ENCODE peak calls at places on chromosome 12, in eight cellular contexts. One of them, this sample, is unnamed.

GRCh38 chr12:109899783-109900751 is at the start of gene TCHP:
- DNase-seq in stimulated activated CD4-positive, alpha-beta T cell treated with anti-CD3 and anti-CD28 coated beads, Interleukin-1b, Interleukin-23, amount 100 ng/mL, for 24 hours: peak
- DNase-seq in SJCRH30: peak
- DNase-seq in cardiac muscle cell: peak
- DNase-seq in NCI-H1694 treated with DMSO at 0.1 percent for 48 hours: peak
- DNase-seq in endothelial cell of umbilical vein: peak
- DNase-seq in germinal center: peak
- DNase-seq in MCF 10A: peak
- DNase-seq in this sample: peak

GRCh38 chr12:67366530-67367196 is 97.5 kb downstream of the CAND1 start:
- DNase-seq in cardiac muscle cell: peak
- DNase-seq in MCF 10A: no peak
- DNase-seq in stimulated activated CD4-positive, alpha-beta T cell treated with anti-CD3 and anti-CD28 coated beads, Interleukin-1b, Interleukin-23, amount 100 ng/mL, for 24 hours: no peak
- DNase-seq in endothelial cell of umbilical vein: no peak
- DNase-seq in NCI-H1694 treated with DMSO at 0.1 percent for 48 hours: no peak
- DNase-seq in germinal center: no peak
- DNase-seq in SJCRH30: peak
- DNase-seq in this sample: no peak

GRCh38 chr12:62581288-62582064 is 114.8 kb downstream of the MON2 start:
- DNase-seq in NCI-H1694 treated with DMSO at 0.1 percent for 48 hours: peak
- DNase-seq in germinal center: peak
- DNase-seq in stimulated activated CD4-positive, alpha-beta T cell treated with anti-CD3 and anti-CD28 coated beads, Interleukin-1b, Interleukin-23, amount 100 ng/mL, for 24 hours: no peak
- DNase-seq in SJCRH30: no peak
- DNase-seq in cardiac muscle cell: peak
- DNase-seq in MCF 10A: peak
- DNase-seq in endothelial cell of umbilical vein: peak
- DNase-seq in this sample: no peak

GRCh38 chr12:39622306-39622705 is 2.7 kb upstream of the ABCD2 start:
- DNase-seq in cardiac muscle cell: no peak
- DNase-seq in endothelial cell of umbilical vein: no peak
- DNase-seq in stimulated activated CD4-positive, alpha-beta T cell treated with anti-CD3 and anti-CD28 coated beads, Interleukin-1b, Interleukin-23, amount 100 ng/mL, for 24 hours: no peak
- DNase-seq in MCF 10A: no peak
- DNase-seq in NCI-H1694 treated with DMSO at 0.1 percent for 48 hours: no peak
- DNase-seq in germinal center: no peak
- DNase-seq in SJCRH30: no peak
- DNase-seq in this sample: no peak

GRCh38 chr12:49866859-49867579 is 24.1 kb upstream of the BCDIN3D start:
- DNase-seq in NCI-H1694 treated with DMSO at 0.1 percent for 48 hours: peak
- DNase-seq in endothelial cell of umbilical vein: peak
- DNase-seq in SJCRH30: peak
- DNase-seq in germinal center: peak
- DNase-seq in cardiac muscle cell: peak
- DNase-seq in MCF 10A: peak
- DNase-seq in stimulated activated CD4-positive, alpha-beta T cell treated with anti-CD3 and anti-CD28 coated beads, Interleukin-1b, Interleukin-23, amount 100 ng/mL, for 24 hours: peak
- DNase-seq in this sample: peak

GRCh38 chr12:130398089-130398848 is 60.6 kb downstream of the PIWIL1 start:
- DNase-seq in MCF 10A: no peak
- DNase-seq in stimulated activated CD4-positive, alpha-beta T cell treated with anti-CD3 and anti-CD28 coated beads, Interleukin-1b, Interleukin-23, amount 100 ng/mL, for 24 hours: no peak
- DNase-seq in cardiac muscle cell: no peak
- DNase-seq in germinal center: no peak
- DNase-seq in endothelial cell of umbilical vein: no peak
- DNase-seq in SJCRH30: no peak
- DNase-seq in NCI-H1694 treated with DMSO at 0.1 percent for 48 hours: no peak
- DNase-seq in this sample: no peak

GRCh38 chr12:20486233-20486632 is 117.9 kb downstream of the PDE3A start:
- DNase-seq in germinal center: no peak
- DNase-seq in SJCRH30: no peak
- DNase-seq in endothelial cell of umbilical vein: no peak
- DNase-seq in NCI-H1694 treated with DMSO at 0.1 percent for 48 hours: no peak
- DNase-seq in cardiac muscle cell: peak
- DNase-seq in MCF 10A: peak
- DNase-seq in stimulated activated CD4-positive, alpha-beta T cell treated with anti-CD3 and anti-CD28 coated beads, Interleukin-1b, Interleukin-23, amount 100 ng/mL, for 24 hours: no peak
- DNase-seq in this sample: no peak

GRCh38 chr12:119621878-119622277 is 28.3 kb downstream of the TMEM233 start:
- DNase-seq in stimulated activated CD4-positive, alpha-beta T cell treated with anti-CD3 and anti-CD28 coated beads, Interleukin-1b, Interleukin-23, amount 100 ng/mL, for 24 hours: no peak
- DNase-seq in endothelial cell of umbilical vein: no peak
- DNase-seq in germinal center: no peak
- DNase-seq in cardiac muscle cell: no peak
- DNase-seq in MCF 10A: no peak
- DNase-seq in SJCRH30: no peak
- DNase-seq in NCI-H1694 treated with DMSO at 0.1 percent for 48 hours: no peak
- DNase-seq in this sample: no peak

GRCh38 chr12:9761407-9761736 is 671 bp upstream of the CD69 start:
- DNase-seq in SJCRH30: no peak
- DNase-seq in cardiac muscle cell: no peak
- DNase-seq in NCI-H1694 treated with DMSO at 0.1 percent for 48 hours: no peak
- DNase-seq in stimulated activated CD4-positive, alpha-beta T cell treated with anti-CD3 and anti-CD28 coated beads, Interleukin-1b, Interleukin-23, amount 100 ng/mL, for 24 hours: no peak
- DNase-seq in germinal center: no peak
- DNase-seq in MCF 10A: no peak
- DNase-seq in endothelial cell of umbilical vein: no peak
- DNase-seq in this sample: no peak

GRCh38 chr12:5081016-5081415 is 37.3 kb downstream of the KCNA5 start:
- DNase-seq in stimulated activated CD4-positive, alpha-beta T cell treated with anti-CD3 and anti-CD28 coated beads, Interleukin-1b, Interleukin-23, amount 100 ng/mL, for 24 hours: no peak
- DNase-seq in endothelial cell of umbilical vein: no peak
- DNase-seq in NCI-H1694 treated with DMSO at 0.1 percent for 48 hours: no peak
- DNase-seq in germinal center: no peak
- DNase-seq in SJCRH30: no peak
- DNase-seq in cardiac muscle cell: peak
- DNase-seq in MCF 10A: no peak
- DNase-seq in this sample: no peak

GRCh38 chr12:5441497-5442236 is 9.8 kb downstream of the NTF3 start:
- DNase-seq in SJCRH30: peak
- DNase-seq in endothelial cell of umbilical vein: no peak
- DNase-seq in germinal center: no peak
- DNase-seq in stimulated activated CD4-positive, alpha-beta T cell treated with anti-CD3 and anti-CD28 coated beads, Interleukin-1b, Interleukin-23, amount 100 ng/mL, for 24 hours: no peak
- DNase-seq in cardiac muscle cell: no peak
- DNase-seq in NCI-H1694 treated with DMSO at 0.1 percent for 48 hours: no peak
- DNase-seq in MCF 10A: no peak
- DNase-seq in this sample: no peak

GRCh38 chr12:102939670-102940222 is 17.7 kb upstream of the ASCL1 start:
- DNase-seq in NCI-H1694 treated with DMSO at 0.1 percent for 48 hours: no peak
- DNase-seq in cardiac muscle cell: no peak
- DNase-seq in SJCRH30: no peak
- DNase-seq in MCF 10A: no peak
- DNase-seq in endothelial cell of umbilical vein: no peak
- DNase-seq in stimulated activated CD4-positive, alpha-beta T cell treated with anti-CD3 and anti-CD28 coated beads, Interleukin-1b, Interleukin-23, amount 100 ng/mL, for 24 hours: no peak
- DNase-seq in germinal center: no peak
- DNase-seq in this sample: no peak

GRCh38 chr12:75725505-75726120 is 214.2 kb upstream of the KRR1 start:
- DNase-seq in germinal center: no peak
- DNase-seq in endothelial cell of umbilical vein: peak
- DNase-seq in MCF 10A: peak
- DNase-seq in cardiac muscle cell: peak
- DNase-seq in NCI-H1694 treated with DMSO at 0.1 percent for 48 hours: peak
- DNase-seq in SJCRH30: no peak
- DNase-seq in stimulated activated CD4-positive, alpha-beta T cell treated with anti-CD3 and anti-CD28 coated beads, Interleukin-1b, Interleukin-23, amount 100 ng/mL, for 24 hours: no peak
- DNase-seq in this sample: no peak

This sample was measured in thoracic aorta.